ENCODE peak calls at places on chromosomes 13 and 19, in five cellular contexts. Y is activated CD8-positive, alpha-beta memory T cell treated with anti-CD3 and anti-CD28 coated beads for 24 hours; I is NCI-H446; T is GM18507; Q is EL. U is an unnamed sample.

GRCh38 chr13:39516140-39516539 is 86.9 kb downstream of the LHFPL6 start:
- DNase-seq in Q (peak; percentile 42), T (no peak), I (peak; percentile 81), Y (no peak), U (peak; percentile 12)

GRCh38 chr13:66675620-66676019 is 554.5 kb downstream of the PCDH9 start:
- DNase-seq in I (no peak), Q (no peak), Y (no peak), T (no peak), U (no peak)

GRCh38 chr19:8397291-8397690 is 7.1 kb downstream of the RAB11B start:
- DNase-seq in T (no peak), I (no peak), Q (no peak), Y (no peak), U (no peak)

GRCh38 chr13:64640002-64640401 is 2590.1 kb downstream of the PCDH9 start:
- DNase-seq in T (no peak), Y (no peak), Q (no peak), I (no peak), U (no peak)

GRCh38 chr13:67048793-67049150 is 181.4 kb downstream of the PCDH9 start:
- DNase-seq in I (no peak), Q (peak; percentile 24), Y (no peak), T (no peak), U (no peak)

GRCh38 chr13:110421696-110422395 is 114.8 kb downstream of the COL4A2 start:
- DNase-seq in Q (peak; percentile 78), T (no peak), Y (no peak), I (no peak), U (no peak)

GRCh38 chr13:46185634-46186033 is 3.7 kb upstream of the LCP1 start:
- DNase-seq in Y (no peak), T (no peak), Q (no peak), I (no peak), U (no peak)

GRCh38 chr19:29479941-29480340 is 45.9 kb upstream of the VSTM2B start:
- DNase-seq in I (no peak), Y (no peak), Q (no peak), T (no peak), U (no peak)

GRCh38 chr19:37867831-37868230 is 38.6 kb downstream of the WDR87 start:
- DNase-seq in T (no peak), Y (no peak), I (peak; percentile 4), Q (peak; percentile 34), U (no peak)

GRCh38 chr19:8161135-8161646 is 11.8 kb upstream of the FBN3 start:
- DNase-seq in Y (no peak), T (no peak), I (peak; percentile 40), Q (peak; percentile 31), U (no peak)

GRCh38 chr13:42836930-42837329 is 55.5 kb downstream of the FAM216B start:
- DNase-seq in I (peak; percentile 84), Y (no peak), Q (peak; percentile 42), T (no peak), U (peak; percentile 33)

GRCh38 chr19:52734340-52734892 is 428 bp downstream of the ZNF611 start:
- DNase-seq in T (no peak), Y (no peak), I (no peak), Q (peak; percentile 33), U (no peak)

GRCh38 chr19:16541526-16542044 is 652 bp downstream of the CHERP start:
- DNase-seq in Y (no peak), Q (peak; percentile 13), T (no peak), I (no peak), U (no peak)

GRCh38 chr13:73251866-73252265 is 193.1 kb downstream of the KLF5 start:
- DNase-seq in Q (no peak), Y (no peak), T (no peak), I (no peak), U (no peak)

GRCh38 chr19:30224689-30225606 is 147.2 kb upstream of the ZNF536 start:
- DNase-seq in T (no peak), Q (no peak), Y (no peak), I (peak; percentile 33), U (no peak)

GRCh38 chr13:53201454-53202225 is 173.0 kb downstream of the OLFM4 start:
- DNase-seq in T (no peak), Q (peak; percentile 3), Y (no peak), I (no peak), U (peak; percentile 16)

GRCh38 chr13:18971576-18972219 is 209.9 kb downstream of the TUBA3C start:
- DNase-seq in I (no peak), Q (no peak), Y (no peak), T (no peak), U (no peak)

GRCh38 chr13:48828962-48829405 is 146.7 kb upstream of the FNDC3A start:
- DNase-seq in T (no peak), Y (no peak), I (no peak), Q (peak; percentile 11), U (no peak)

GRCh38 chr19:29083863-29084262 is 129.1 kb downstream of the UQCRFS1 start:
- DNase-seq in Q (no peak), T (no peak), Y (no peak), I (no peak), U (no peak)

GRCh38 chr13:27425918-27426630 is 1.7 kb downstream of the GTF3A start:
- DNase-seq in I (peak; percentile 63), Y (peak; percentile 85), T (no peak), Q (peak; percentile 88), U (peak; percentile 19)

GRCh38 chr13:31880849-31881494 is 141.6 kb downstream of the RXFP2 start:
- DNase-seq in Q (peak; percentile 18), I (no peak), T (no peak), Y (no peak), U (no peak)